ENCODE peak calls at places on chromosomes 7 and 10, in ten cellular contexts. K, Z, W, J, Q, V, P, S, H and X are unnamed samples.

GRCh38 chr7:7181519-7182155 is 707 bp upstream of the C1GALT1 start:
- DNase-seq in Q (no peak), V (peak), S (peak), J (peak), P (peak), H (peak), K (peak), Z (peak), W (peak), X (no peak)

GRCh38 chr10:34523017-34523767 is 291.9 kb downstream of the PARD3 start:
- DNase-seq in K (no peak), V (peak), Q (no peak), J (no peak), Z (no peak), H (no peak), P (no peak), S (no peak), W (no peak), X (no peak)

GRCh38 chr10:89921422-89921821 is 220.0 kb downstream of the KIF20B start:
- DNase-seq in S (no peak), W (no peak), K (peak), J (no peak), Q (no peak), Z (no peak), H (no peak), P (no peak), V (no peak), X (no peak)

GRCh38 chr7:112254166-112254565 is 47.7 kb downstream of the ZNF277 start:
- DNase-seq in H (no peak), S (no peak), J (no peak), K (no peak), Q (no peak), V (no peak), W (no peak), P (no peak), Z (no peak), X (no peak)

GRCh38 chr10:122331615-122332446 is 42.7 kb upstream of the PLEKHA1 start:
- DNase-seq in V (no peak), Z (no peak), H (no peak), W (no peak), Q (no peak), S (no peak), P (no peak), K (no peak), J (no peak), X (no peak)

GRCh38 chr7:137245890-137246289 is 97.6 kb downstream of the PTN start:
- DNase-seq in S (no peak), H (no peak), Q (no peak), K (no peak), Z (no peak), P (no peak), J (no peak), W (no peak), V (peak), X (no peak)

GRCh38 chr10:7696545-7696944 is 6.6 kb upstream of the ITIH2 start:
- DNase-seq in H (peak), K (no peak), W (no peak), V (no peak), J (peak), Q (no peak), Z (peak), S (no peak), P (no peak), X (no peak)

GRCh38 chr7:142866361-142867096 is 11.7 kb downstream of the EPHB6 start:
- DNase-seq in P (no peak), S (peak), J (peak), V (peak), H (no peak), W (peak), K (peak), Q (no peak), Z (peak), X (peak)

GRCh38 chr10:121417298-121417697 is 180.9 kb downstream of the FGFR2 start:
- DNase-seq in Q (no peak), S (no peak), V (no peak), P (no peak), Z (no peak), H (no peak), K (no peak), W (no peak), J (no peak), X (no peak)

GRCh38 chr7:116231543-116232401 is 21.4 kb downstream of the TES start:
- DNase-seq in H (no peak), Z (no peak), V (peak), W (no peak), Q (no peak), P (no peak), K (no peak), S (peak), J (no peak), X (no peak)

GRCh38 chr10:107740962-107741690 is 576.6 kb upstream of the SORCS1 start:
- DNase-seq in W (no peak), H (no peak), Z (no peak), J (no peak), K (no peak), S (no peak), P (peak), Q (no peak), V (peak), X (no peak)

GRCh38 chr7:159083698-159084068 is 61.0 kb downstream of the VIPR2 start:
- DNase-seq in J (no peak), Z (no peak), S (no peak), H (no peak), V (no peak), W (no peak), Q (no peak), K (no peak), P (no peak), X (no peak)

GRCh38 chr7:5689118-5689517 is 92.3 kb downstream of the RNF216 start:
- DNase-seq in W (no peak), H (no peak), S (no peak), Q (no peak), Z (no peak), J (no peak), V (peak), P (peak), K (no peak), X (no peak)

GRCh38 chr10:72328045-72328828 is 26.5 kb downstream of the DNAJB12 start:
- DNase-seq in J (peak), W (peak), H (peak), P (peak), Q (no peak), S (peak), K (peak), V (peak), Z (peak), X (no peak)

GRCh38 chr7:17907014-17907413 is 33.3 kb downstream of the SNX13 start:
- DNase-seq in J (no peak), S (no peak), Z (no peak), P (no peak), K (no peak), V (peak), H (no peak), W (no peak), Q (no peak), X (no peak)

GRCh38 chr10:58511765-58512469 is 755 bp upstream of the BICC1 start:
- DNase-seq in V (peak), W (peak), P (no peak), Z (no peak), H (no peak), K (no peak), J (no peak), S (peak), Q (no peak), X (no peak)

DNA sequence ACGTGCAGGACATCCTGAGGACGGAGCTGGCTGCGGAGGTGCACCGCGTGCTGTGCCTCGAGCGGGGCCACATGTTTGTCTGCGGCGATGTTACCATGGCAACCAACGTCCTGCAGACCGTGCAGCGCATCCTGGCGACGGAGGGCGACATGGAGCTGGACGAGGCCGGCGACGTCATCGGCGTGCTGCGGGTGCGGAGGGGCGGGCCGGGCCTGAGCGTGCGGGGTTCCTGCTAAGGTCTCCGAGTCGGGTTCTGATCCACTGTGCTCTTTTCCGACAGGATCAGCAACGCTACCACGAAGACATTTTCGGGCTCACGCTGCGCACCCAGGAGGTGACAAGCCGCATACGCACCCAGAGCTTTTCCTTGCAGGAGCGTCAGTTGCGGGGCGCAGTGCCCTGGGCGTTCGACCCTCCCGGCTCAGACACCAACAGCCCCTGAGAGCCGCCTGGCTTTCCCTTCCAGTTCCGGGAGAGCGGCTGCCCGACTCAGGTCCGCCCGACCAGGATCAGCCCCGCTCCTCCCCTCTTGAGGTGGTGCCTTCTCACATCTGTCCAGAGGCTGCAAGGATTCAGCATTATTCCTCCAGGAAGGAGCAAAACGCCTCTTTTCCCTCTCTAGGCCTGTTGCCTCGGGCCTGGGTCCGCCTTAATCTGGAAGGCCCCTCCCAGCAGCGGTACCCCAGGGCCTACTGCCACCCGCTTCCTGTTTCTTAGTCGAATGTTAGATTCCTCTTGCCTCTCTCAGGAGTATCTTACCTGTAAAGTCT is 10.4 kb downstream of the ATG9B start:
- DNase-seq in Z (peak), H (no peak), P (peak), S (peak), K (no peak), J (peak), Q (peak), V (peak), W (peak), X (peak)
- TF ChIP-seq CTCF in Z (no peak), H (no peak), P (no peak), S (peak), K (no peak), J (no peak), Q (no peak), V (peak), W (no peak), X (no peak)

GRCh38 chr7:127940365-127941160 is 90.7 kb downstream of the LRRC4 start:
- DNase-seq in S (no peak), W (no peak), Q (no peak), J (no peak), P (no peak), K (no peak), H (no peak), Z (no peak), V (peak), X (no peak)
- TF ChIP-seq CTCF in S (no peak), W (no peak), Q (no peak), J (no peak), P (no peak), K (no peak), H (no peak), Z (no peak), V (no peak), X (no peak)

DNA sequence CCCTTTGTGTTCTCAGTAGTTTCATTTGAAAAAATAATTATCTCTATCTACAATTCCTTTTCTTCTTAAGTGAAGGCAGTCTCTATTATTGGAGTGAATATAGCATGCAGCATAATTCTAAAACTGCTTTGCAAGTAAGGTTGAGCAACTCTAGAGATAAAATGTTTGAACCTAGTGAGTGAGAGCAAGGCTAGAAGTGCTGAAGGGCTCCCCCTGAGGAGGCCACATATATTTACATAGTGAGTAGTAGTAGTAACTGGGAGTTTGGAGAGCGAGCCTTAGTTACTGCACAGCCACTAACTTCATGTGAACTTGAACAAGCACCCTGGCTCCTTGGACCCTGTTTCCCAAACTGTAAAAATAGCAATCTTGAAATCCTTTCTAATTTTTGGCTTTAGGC is 141.5 kb upstream of the DKK1 start:
- DNase-seq in J (no peak), V (no peak), S (peak), Q (no peak), Z (no peak), H (no peak), P (no peak), W (peak), K (no peak), X (no peak)
- TF ChIP-seq CTCF in J (no peak), V (no peak), S (peak), Q (no peak), Z (no peak), H (no peak), P (no peak), W (peak), K (no peak), X (peak)

GRCh38 chr7:28435152-28435551 is 22.8 kb downstream of the CREB5 start:
- DNase-seq in V (no peak), W (no peak), Q (no peak), Z (no peak), J (no peak), S (no peak), H (no peak), P (no peak), K (no peak), X (no peak)

GRCh38 chr7:28433604-28434254 is 21.4 kb downstream of the CREB5 start:
- DNase-seq in P (peak), J (no peak), Z (no peak), S (peak), V (no peak), Q (no peak), H (no peak), K (no peak), W (no peak), X (no peak)

GRCh38 chr7:28432105-28432504 is 19.8 kb downstream of the CREB5 start:
- DNase-seq in J (no peak), H (no peak), Q (no peak), P (no peak), K (no peak), Z (no peak), S (no peak), W (no peak), V (no peak), X (no peak)

GRCh38 chr7:28434510-28434909 is 22.2 kb downstream of the CREB5 start:
- DNase-seq in P (no peak), H (no peak), Z (no peak), W (no peak), S (no peak), V (no peak), Q (no peak), J (no peak), K (no peak), X (no peak)

GRCh38 chr7:28433039-28433438 is 20.7 kb downstream of the CREB5 start:
- DNase-seq in H (no peak), V (no peak), J (no peak), K (no peak), Z (no peak), S (no peak), W (no peak), P (no peak), Q (no peak), X (no peak)
- TF ChIP-seq CTCF in H (no peak), V (no peak), J (no peak), K (no peak), Z (no peak), S (no peak), W (no peak), P (no peak), Q (no peak), X (no peak)

GRCh38 chr7:149071182-149071635 is 19.3 kb downstream of the ZNF786 start:
- DNase-seq in K (no peak), S (no peak), Z (no peak), Q (no peak), J (no peak), W (no peak), H (no peak), P (peak), V (no peak), X (no peak)

GRCh38 chr7:149072438-149072775 is 18.1 kb downstream of the ZNF786 start:
- DNase-seq in S (no peak), J (no peak), W (no peak), V (no peak), Q (no peak), P (peak), H (no peak), K (no peak), Z (no peak), X (no peak)

GRCh38 chr7:149070372-149071140 is 20.0 kb downstream of the ZNF786 start:
- DNase-seq in W (no peak), V (no peak), K (no peak), Q (no peak), H (no peak), J (no peak), Z (no peak), S (no peak), P (peak), X (no peak)

GRCh38 chr7:149074116-149074885 is 16.2 kb downstream of the ZNF786 start:
- DNase-seq in S (no peak), H (no peak), J (no peak), P (no peak), Z (no peak), V (no peak), K (no peak), W (no peak), Q (no peak), X (no peak)

DNA sequence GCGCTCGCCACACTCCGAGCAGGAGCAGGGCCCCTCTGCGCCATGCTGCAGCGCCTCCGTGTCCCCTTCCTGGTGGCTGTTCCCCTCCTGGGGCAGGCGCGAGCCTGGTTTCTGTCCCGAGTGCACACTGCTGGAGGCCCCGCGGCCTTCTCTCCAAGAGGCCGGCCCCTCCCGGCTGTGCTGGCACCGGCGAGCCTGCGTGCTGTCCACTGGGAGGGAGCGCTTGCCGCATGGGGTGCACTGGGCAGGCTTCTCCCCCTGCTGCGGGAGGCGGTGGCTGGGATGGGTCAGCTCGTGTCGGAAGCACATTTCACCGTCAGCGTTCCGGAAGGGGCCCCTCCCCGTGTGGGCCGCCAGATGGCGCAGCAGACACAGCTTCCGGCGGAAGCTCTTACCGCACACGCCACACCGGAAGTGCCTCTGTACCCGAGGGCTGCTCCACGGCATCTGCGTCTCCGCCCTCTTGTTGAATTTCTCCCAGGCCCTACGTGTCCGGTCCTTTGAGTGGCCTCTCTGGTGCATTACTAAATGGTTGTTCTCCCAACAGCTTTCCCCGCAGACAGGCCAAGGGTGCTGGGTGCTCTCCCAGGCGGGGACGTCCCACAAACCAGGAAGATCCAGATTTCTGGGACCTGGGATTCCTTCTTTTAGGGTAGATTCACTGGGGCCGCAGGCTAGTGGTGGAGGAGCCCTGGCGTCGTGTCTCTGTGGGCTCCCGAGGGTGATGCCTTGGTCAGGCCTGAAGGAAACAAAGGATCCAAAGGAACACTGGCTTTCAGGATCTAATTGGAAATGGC is 18.7 kb downstream of the ZNF786 start:
- DNase-seq in Z (no peak), K (no peak), S (peak), W (no peak), J (no peak), P (peak), Q (no peak), V (peak), H (no peak), X (no peak)
- TF ChIP-seq CTCF in Z (no peak), K (no peak), S (peak), W (peak), J (peak), P (peak), Q (no peak), V (no peak), H (no peak), X (peak)

DNA sequence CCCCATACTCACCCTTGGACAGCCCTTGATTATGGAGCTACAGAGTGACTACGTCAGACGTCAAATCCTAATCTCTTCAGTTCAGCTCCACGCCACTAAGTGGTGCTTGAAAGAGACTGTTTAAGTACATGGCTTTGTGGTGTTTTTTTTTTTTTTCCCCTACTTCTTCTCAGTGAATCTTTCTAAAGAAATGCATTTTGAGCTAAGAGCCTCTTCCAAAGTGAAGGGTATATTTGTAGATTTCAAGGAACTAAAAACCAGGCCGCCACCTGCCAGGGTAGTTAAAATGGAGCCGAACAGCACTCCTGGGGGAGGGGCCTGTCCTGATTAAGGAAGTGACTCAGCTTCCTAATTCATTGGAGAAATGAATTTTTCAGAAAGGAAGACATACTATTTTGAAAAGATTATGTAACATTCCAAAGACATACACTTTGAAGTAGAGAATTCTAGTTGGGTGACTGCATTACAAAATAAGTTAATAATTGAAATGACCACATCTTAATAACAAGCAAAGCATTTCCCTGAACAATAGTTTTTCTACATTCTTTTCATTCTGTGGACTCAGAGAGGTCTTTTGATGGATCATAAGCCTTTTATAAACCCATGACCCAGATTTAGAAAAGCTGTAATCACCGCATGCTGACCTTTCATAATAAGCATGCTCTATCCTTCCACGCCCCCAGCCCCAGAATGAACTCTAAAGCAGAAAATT is 20.6 kb upstream of the VPS41 start:
- DNase-seq in J (no peak), V (no peak), W (no peak), Q (no peak), K (no peak), S (no peak), P (no peak), Z (no peak), H (no peak), X (no peak)
- TF ChIP-seq CTCF in J (no peak), V (no peak), W (no peak), Q (no peak), K (no peak), S (no peak), P (no peak), Z (no peak), H (no peak), X (no peak)